ENCODE peak calls at places on chromosomes 12 and 14, in five cellular contexts. I is endothelial cell of umbilical vein, O is ovary, Q is heart left ventricle, T is psoas muscle. C is an unnamed sample.

GRCh38 chr14:98259881-98260280 is 1012.1 kb downstream of the BCL11B start:
- DNase-seq in I (no peak), O (no peak), Q (no peak), T (no peak), C (no peak)

GRCh38 chr12:66508025-66508424 is 170.9 kb downstream of the GRIP1 start:
- DNase-seq in I (no peak), O (no peak), Q (no peak), T (no peak), C (peak)

GRCh38 chr12:13167226-13167625 is 29.3 kb upstream of the EMP1 start:
- DNase-seq in I (peak), O (no peak), Q (no peak), T (no peak), C (no peak)

GRCh38 chr12:12715459-12716150 is 1.6 kb upstream of the CDKN1B start:
- DNase-seq in I (peak), O (no peak), Q (no peak), T (no peak), C (peak)

GRCh38 chr14:104897286-104898194 is 27.1 kb upstream of the PLD4 start:
- DNase-seq in I (no peak), O (peak), Q (no peak), T (peak), C (no peak)

GRCh38 chr12:30598889-30599288 is 96.8 kb downstream of the IPO8 start:
- DNase-seq in I (peak), O (no peak), Q (no peak), T (no peak), C (no peak)

GRCh38 chr14:105018414-105018813 is 2.5 kb downstream of the CDCA4 start:
- DNase-seq in I (no peak), O (no peak), Q (no peak), T (no peak), C (peak)

GRCh38 chr14:64723691-64724577 is 19.7 kb downstream of the PLEKHG3 start:
- DNase-seq in I (no peak), O (no peak), Q (no peak), T (no peak), C (no peak)

GRCh38 chr12:127401005-127401404 is 866.0 kb upstream of the TMEM132C start:
- DNase-seq in I (no peak), O (no peak), Q (no peak), T (no peak), C (no peak)

GRCh38 chr12:122423258-122424165 is 1.0 kb upstream of the CLIP1 start:
- DNase-seq in I (peak), O (no peak), Q (no peak), T (no peak), C (peak)

GRCh38 chr14:56844603-56845002 is 34.3 kb upstream of the OTX2 start:
- DNase-seq in I (peak), O (no peak), Q (no peak), T (no peak), C (no peak)

GRCh38 chr12:122909442-122910288 is 13.7 kb upstream of the VPS37B start:
- DNase-seq in I (no peak), O (no peak), Q (peak), T (no peak), C (no peak)

GRCh38 chr14:58298880-58299664 is 717 bp downstream of the ARID4A start:
- DNase-seq in I (peak), O (peak), Q (peak), T (peak), C (peak)

GRCh38 chr14:43872222-43872621 is 634.9 kb downstream of the FSCB start:
- DNase-seq in I (no peak), O (no peak), Q (no peak), T (no peak), C (no peak)

GRCh38 chr14:53545217-53545616 is 392.1 kb upstream of the DDHD1 start:
- DNase-seq in I (no peak), O (no peak), Q (no peak), T (no peak), C (no peak)

GRCh38 chr12:91620949-91621348 is 438.3 kb upstream of the DCN start:
- DNase-seq in I (no peak), O (no peak), Q (no peak), T (no peak), C (no peak)

GRCh38 chr12:16189849-16190248 is 87.6 kb downstream of the SLC15A5 start:
- DNase-seq in I (peak), O (no peak), Q (no peak), T (no peak), C (peak)

GRCh38 chr14:21231020-21231652 is 38.1 kb downstream of the HNRNPC start:
- DNase-seq in I (no peak), O (no peak), Q (no peak), T (no peak), C (no peak)

GRCh38 chr12:81207173-81207572 is 129.3 kb downstream of the ACSS3 start:
- DNase-seq in I (no peak), O (no peak), Q (no peak), T (no peak), C (no peak)

GRCh38 chr14:73231874-73232851 is 5.1 kb upstream of the PAPLN start:
- DNase-seq in I (peak), O (no peak), Q (no peak), T (no peak), C (peak)

GRCh38 chr14:90620540-90621204 is 195.6 kb downstream of the TTC7B start:
- DNase-seq in I (no peak), O (no peak), Q (no peak), T (no peak), C (no peak)

GRCh38 chr12:111753144-111753881 is 13.4 kb upstream of the ALDH2 start:
- DNase-seq in I (peak), O (peak), Q (peak), T (peak), C (peak)

GRCh38 chr14:55581011-55581806 is 1.2 kb downstream of the KTN1 start:
- DNase-seq in I (peak), O (peak), Q (peak), T (peak), C (peak)

GRCh38 chr12:15256760-15257159 is 35.5 kb upstream of the RERG start:
- DNase-seq in I (no peak), O (no peak), Q (no peak), T (no peak), C (no peak)

GRCh38 chr12:19288161-19288560 is 151.1 kb upstream of the AEBP2 start:
- DNase-seq in I (peak), O (no peak), Q (no peak), T (no peak), C (no peak)

GRCh38 chr12:132250707-132251106 is 78.7 kb downstream of the GALNT9 start:
- DNase-seq in I (no peak), O (no peak), Q (no peak), T (peak), C (no peak)

GRCh38 chr12:52171950-52172512 is 19.8 kb downstream of the KRT80 start:
- DNase-seq in I (no peak), O (no peak), Q (no peak), T (peak), C (peak)

GRCh38 chr12:119876761-119877638 is at the start of gene CIT:
- DNase-seq in I (peak), O (peak), Q (peak), T (peak), C (peak)

GRCh38 chr12:110451263-110451662 is 1.1 kb upstream of the ARPC3 start:
- DNase-seq in I (no peak), O (no peak), Q (no peak), T (no peak), C (no peak)
- H3K4me3 ChIP-seq in I (no peak), O (no peak), Q (no peak), T (no peak), C (no peak)

GRCh38 chr14:92586966-92587365 is 73.4 kb downstream of the RIN3 start:
- DNase-seq in I (no peak), O (no peak), Q (no peak), T (no peak), C (no peak)
- H3K4me3 ChIP-seq in I (no peak), O (no peak), Q (no peak), T (no peak), C (no peak)

DNA sequence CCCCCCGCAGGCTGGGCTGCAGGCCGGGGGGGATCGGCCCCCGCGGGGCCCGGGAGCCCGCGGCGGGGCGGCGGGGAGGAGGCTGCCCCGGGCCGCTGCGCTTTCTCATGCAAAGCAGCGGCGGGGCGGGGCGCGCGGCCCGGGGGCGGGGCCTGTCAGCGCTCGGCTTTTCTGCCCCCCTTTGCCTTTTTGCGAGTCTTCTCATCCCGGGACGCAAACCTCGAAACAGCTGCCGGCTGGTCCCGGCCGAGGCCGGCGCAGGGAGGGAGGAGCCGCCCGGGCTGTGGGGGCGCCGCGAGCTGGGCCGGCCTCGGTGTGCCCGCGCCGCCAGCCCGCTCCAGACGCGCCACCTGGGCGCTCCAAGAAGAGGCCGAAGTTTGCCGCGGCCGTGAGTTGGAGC is at the start of gene FZD10:
- DNase-seq in I (no peak), O (peak), Q (no peak), T (peak), C (no peak)
- H3K4me3 ChIP-seq in I (no peak), O (peak), Q (peak), T (peak), C (no peak)

GRCh38 chr14:34059037-34059924 is 108.4 kb upstream of the EGLN3 start:
- DNase-seq in I (peak), O (no peak), Q (no peak), T (no peak), C (no peak)
- H3K4me3 ChIP-seq in I (no peak), O (peak), Q (peak), T (peak), C (no peak)

GRCh38 chr14:52312872-52313492 is 1.1 kb upstream of the PTGER2 start:
- DNase-seq in I (no peak), O (peak), Q (no peak), T (no peak), C (no peak)
- H3K4me3 ChIP-seq in I (no peak), O (peak), Q (peak), T (peak), C (no peak)

GRCh38 chr14:99595524-99595923 is 8.5 kb downstream of the CCDC85C start:
- DNase-seq in I (no peak), O (no peak), Q (no peak), T (no peak), C (no peak)
- H3K4me3 ChIP-seq in I (no peak), O (no peak), Q (no peak), T (no peak), C (no peak)

GRCh38 chr14:69333791-69334337 is 64.2 kb downstream of the ERH start:
- DNase-seq in I (no peak), O (no peak), Q (no peak), T (no peak), C (no peak)
- H3K4me3 ChIP-seq in I (no peak), O (no peak), Q (no peak), T (no peak), C (no peak)

C was measured in Karpas-422.